ENCODE peak calls at places on chromosomes 11 and 22, in five cellular contexts. Y is breast epithelium, R is stomach, P is spleen, Z is GM23338. D is an unnamed sample.

GRCh38 chr11:67275606-67276409 is 9.5 kb downstream of the GRK2 start:
- DNase-seq in Y (no peak), R (no peak), P (peak; percentile 82), Z (no peak), D (peak; percentile 20)

GRCh38 chr11:7485136-7485853 is at the start of gene OLFML1:
- DNase-seq in Y (no peak), R (no peak), P (no peak), Z (no peak), D (no peak)

GRCh38 chr22:32411388-32411787 is 659 bp downstream of the RTCB start:
- DNase-seq in Y (no peak), R (no peak), P (no peak), Z (peak; percentile 50), D (no peak)

GRCh38 chr22:46171940-46172339 is 21.6 kb downstream of the PPARA start:
- DNase-seq in Y (no peak), R (no peak), P (no peak), Z (no peak), D (no peak)

GRCh38 chr22:50613291-50613981 is 12.8 kb downstream of the MAPK8IP2 start:
- DNase-seq in Y (peak; percentile 41), R (peak; percentile 95), P (peak; percentile 69), Z (peak; percentile 72), D (peak; percentile 92)

GRCh38 chr11:32115406-32115805 is 24.5 kb downstream of the RCN1 start:
- DNase-seq in Y (no peak), R (no peak), P (no peak), Z (no peak), D (no peak)

GRCh38 chr11:13955971-13956421 is 6.5 kb upstream of the SPON1 start:
- DNase-seq in Y (peak; percentile 43), R (peak; percentile 66), P (no peak), Z (peak; percentile 84), D (peak; percentile 63)

GRCh38 chr22:23218867-23219251 is 38.5 kb downstream of the BCR start:
- DNase-seq in Y (no peak), R (peak; percentile 67), P (peak; percentile 93), Z (peak; percentile 70), D (peak; percentile 79)

GRCh38 chr22:21694795-21695431 is 29.1 kb downstream of the PPIL2 start:
- DNase-seq in Y (no peak), R (no peak), P (no peak), Z (no peak), D (peak; percentile 66)

GRCh38 chr11:66328307-66329144 is 7.7 kb downstream of the RIN1 start:
- DNase-seq in Y (peak; percentile 73), R (peak; percentile 80), P (peak; percentile 93), Z (peak; percentile 91), D (peak; percentile 86)

GRCh38 chr22:27512283-27512761 is 289.2 kb downstream of the MN1 start:
- DNase-seq in Y (peak; percentile 20), R (peak; percentile 79), P (no peak), Z (no peak), D (no peak)

GRCh38 chr11:35593143-35593542 is 25.1 kb upstream of the FJX1 start:
- DNase-seq in Y (peak; percentile 45), R (no peak), P (no peak), Z (peak; percentile 3), D (peak; percentile 61)

GRCh38 chr11:12824281-12825041 is 150.2 kb downstream of the TEAD1 start:
- DNase-seq in Y (no peak), R (peak; percentile 62), P (no peak), Z (peak; percentile 28), D (no peak)

GRCh38 chr11:83724704-83725114 is 438.5 kb upstream of the CCDC90B start:
- DNase-seq in Y (peak; percentile 62), R (peak; percentile 78), P (no peak), Z (peak; percentile 71), D (no peak)

GRCh38 chr22:27472975-27473374 is 328.6 kb downstream of the MN1 start:
- DNase-seq in Y (no peak), R (no peak), P (no peak), Z (no peak), D (no peak)

GRCh38 chr22:24115247-24116207 is 65.8 kb upstream of the SUSD2 start:
- DNase-seq in Y (no peak), R (no peak), P (no peak), Z (no peak), D (no peak)

GRCh38 chr11:12070446-12071267 is 39.7 kb upstream of the MICAL2 start:
- DNase-seq in Y (no peak), R (no peak), P (no peak), Z (no peak), D (no peak)

GRCh38 chr11:106585061-106585460 is 433.2 kb downstream of the GUCY1A2 start:
- DNase-seq in Y (no peak), R (no peak), P (no peak), Z (peak; percentile 63), D (no peak)

GRCh38 chr22:50713571-50714056 is 24.4 kb upstream of the ACR start:
- DNase-seq in Y (peak; percentile 52), R (no peak), P (peak; percentile 50), Z (no peak), D (no peak)

GRCh38 chr11:120608760-120609211 is 97.2 kb downstream of the GRIK4 start:
- DNase-seq in Y (peak; percentile 58), R (no peak), P (no peak), Z (no peak), D (no peak)

GRCh38 chr22:46112405-46112804 is 37.9 kb upstream of the PPARA start:
- DNase-seq in Y (no peak), R (no peak), P (no peak), Z (no peak), D (peak; percentile 83)

GRCh38 chr11:10451399-10452116 is 3.5 kb upstream of the AMPD3 start:
- DNase-seq in Y (no peak), R (no peak), P (peak; percentile 80), Z (no peak), D (no peak)

GRCh38 chr11:95697614-95698408 is 91.8 kb downstream of the FAM76B start:
- DNase-seq in Y (no peak), R (no peak), P (no peak), Z (no peak), D (no peak)

GRCh38 chr11:46051102-46051501 is 70.2 kb downstream of the PHF21A start:
- DNase-seq in Y (no peak), R (no peak), P (no peak), Z (no peak), D (no peak)

GRCh38 chr11:85685131-85685819 is 720 bp downstream of the CCDC89 start:
- DNase-seq in Y (no peak), R (no peak), P (peak; percentile 54), Z (no peak), D (peak; percentile 63)

GRCh38 chr11:102436546-102436945 is 16.0 kb downstream of the TMEM123 start:
- DNase-seq in Y (no peak), R (no peak), P (no peak), Z (no peak), D (no peak)

GRCh38 chr11:35588627-35589026 is 29.6 kb upstream of the FJX1 start:
- DNase-seq in Y (no peak), R (no peak), P (no peak), Z (no peak), D (no peak)

GRCh38 chr11:18192988-18193387 is 20.4 kb downstream of the MRGPRX4 start:
- DNase-seq in Y (no peak), R (no peak), P (no peak), Z (peak; percentile 81), D (no peak)

GRCh38 chr11:63660972-63661371 is 10.2 kb downstream of the ATL3 start:
- DNase-seq in Y (no peak), R (no peak), P (no peak), Z (no peak), D (no peak)

GRCh38 chr11:64849600-64850356 is 5.3 kb upstream of the CDC42BPG start:
- DNase-seq in Y (no peak), R (no peak), P (no peak), Z (no peak), D (no peak)

GRCh38 chr11:27388001-27388400 is 25.0 kb upstream of the CCDC34 start:
- DNase-seq in Y (no peak), R (no peak), P (no peak), Z (no peak), D (no peak)

GRCh38 chr22:25390297-25391240 is 171.1 kb downstream of the CRYBB2 start:
- DNase-seq in Y (no peak), R (no peak), P (peak; percentile 61), Z (no peak), D (no peak)

GRCh38 chr11:1555713-1556153 is 16.3 kb downstream of the DUSP8 start:
- DNase-seq in Y (no peak), R (no peak), P (no peak), Z (no peak), D (no peak)

GRCh38 chr22:32380991-32381390 is 23.3 kb downstream of the RFPL3 start:
- DNase-seq in Y (no peak), R (no peak), P (no peak), Z (no peak), D (no peak)

GRCh38 chr11:45618897-45619296 is 46.5 kb downstream of the CHST1 start:
- DNase-seq in Y (no peak), R (no peak), P (no peak), Z (no peak), D (no peak)

GRCh38 chr11:116046127-116046526 is 541.9 kb upstream of the CADM1 start:
- DNase-seq in Y (no peak), R (no peak), P (no peak), Z (no peak), D (no peak)

GRCh38 chr22:22060200-22061084 is 77.9 kb upstream of the TOP3B start:
- DNase-seq in Y (no peak), R (no peak), P (peak; percentile 95), Z (peak; percentile 88), D (peak; percentile 91)

GRCh38 chr11:134503104-134503503 is 91.1 kb upstream of the B3GAT1 start:
- DNase-seq in Y (no peak), R (peak; percentile 22), P (peak; percentile 60), Z (peak; percentile 58), D (no peak)
- TF ChIP-seq POLR2AphosphoS5 in Y (no peak), R (no peak), P (no peak), Z (no peak), D (no peak)

DNA sequence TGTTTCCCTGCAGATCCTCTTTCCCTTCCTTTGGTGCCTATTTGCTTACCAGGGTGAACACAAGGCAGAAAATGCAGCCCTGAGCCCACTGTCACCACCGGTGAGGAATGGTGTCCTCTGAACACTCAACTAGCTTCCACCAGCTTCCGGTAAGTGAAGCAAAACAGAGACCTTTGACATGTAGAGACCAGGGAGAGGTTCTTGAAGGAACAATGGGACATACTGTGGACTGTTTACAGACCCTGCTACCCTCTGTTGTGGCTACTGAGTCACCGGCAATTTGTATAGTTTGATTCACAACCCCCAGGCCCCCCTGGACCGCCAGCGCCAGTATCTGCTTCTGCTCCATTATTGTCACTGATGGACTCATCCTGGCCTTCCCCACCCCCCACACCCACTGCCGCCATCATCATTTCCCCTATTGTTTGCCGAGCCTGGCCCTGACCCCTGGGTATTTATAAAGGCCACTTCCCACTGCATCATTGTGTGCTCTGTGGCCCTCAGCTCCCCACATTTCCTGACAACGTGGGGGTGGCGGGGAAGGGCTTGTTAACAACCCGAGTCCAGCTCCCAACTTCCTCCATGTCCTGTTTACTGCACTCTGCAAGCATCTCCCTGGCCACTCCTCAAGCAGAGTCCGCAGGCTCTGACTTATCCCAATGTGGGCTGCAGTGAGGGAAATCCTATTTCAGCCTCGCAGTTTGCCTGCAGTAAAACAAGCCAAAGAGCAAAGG is 252.9 kb downstream of the ETS1 start:
- DNase-seq in Y (no peak), R (no peak), P (peak; percentile 87), Z (no peak), D (peak; percentile 51)
- TF ChIP-seq POLR2AphosphoS5 in Y (no peak), R (no peak), P (peak; percentile 89), Z (no peak), D (peak; percentile 91)

GRCh38 chr22:44878483-44879300 is 126.3 kb downstream of the ARHGAP8 start:
- DNase-seq in Y (no peak), R (no peak), P (peak; percentile 58), Z (no peak), D (no peak)
- TF ChIP-seq POLR2AphosphoS5 in Y (no peak), R (no peak), P (no peak), Z (no peak), D (no peak)

GRCh38 chr11:62005231-62005661 is 37.8 kb upstream of the FTH1 start:
- DNase-seq in Y (no peak), R (no peak), P (no peak), Z (no peak), D (no peak)
- TF ChIP-seq POLR2AphosphoS5 in Y (no peak), R (no peak), P (no peak), Z (no peak), D (no peak)